ENCODE peak calls at places on chromosomes 11 and 22, in four cellular contexts. S is neural progenitor cell, F is IMR-90, A is trophoblast cell. V is an unnamed sample.
A peak's percentile ranks its signal among the peaks of the same experiment; 100 is the strongest.

GRCh38 chr22:28923826-28924732 is 40.7 kb downstream of the ZNRF3 start:
- DNase-seq in S (no peak), F (no peak), A (peak; percentile 26), V (no peak)

GRCh38 chr11:44992181-44992582 is 41.5 kb upstream of the TP53I11 start:
- DNase-seq in S (no peak), F (no peak), A (no peak), V (no peak)

GRCh38 chr22:29031236-29031982 is 30.2 kb downstream of the C22orf31 start:
- DNase-seq in S (peak; percentile 66), F (peak; percentile 98), A (peak; percentile 55), V (no peak)

GRCh38 chr11:70328556-70328955 is 58.1 kb downstream of the PPFIA1 start:
- DNase-seq in S (no peak), F (no peak), A (no peak), V (no peak)

GRCh38 chr11:119210035-119210434 is 3.9 kb downstream of the CBL start:
- DNase-seq in S (no peak), F (no peak), A (peak; percentile 64), V (no peak)

GRCh38 chr22:25452116-25452700 is 112.3 kb upstream of the GRK3 start:
- DNase-seq in S (no peak), F (peak; percentile 37), A (no peak), V (no peak)

GRCh38 chr22:28112548-28113043 is 193.5 kb upstream of the PITPNB start:
- DNase-seq in S (peak; percentile 84), F (peak; percentile 43), A (peak; percentile 49), V (no peak)

GRCh38 chr11:58863697-58864096 is 19.2 kb upstream of the GLYATL2 start:
- DNase-seq in S (no peak), F (no peak), A (no peak), V (no peak)

GRCh38 chr11:114366331-114367243 is 33.7 kb downstream of the C11orf71 start:
- DNase-seq in S (no peak), F (peak; percentile 92), A (peak; percentile 83), V (no peak)

GRCh38 chr22:24819941-24820461 is 14.0 kb downstream of the SGSM1 start:
- DNase-seq in S (no peak), F (no peak), A (no peak), V (no peak)

GRCh38 chr22:20137671-20138416 is 6.2 kb downstream of the ZDHHC8 start:
- DNase-seq in S (no peak), F (no peak), A (no peak), V (no peak)

GRCh38 chr22:30816413-30816812 is 121.7 kb downstream of the OSBP2 start:
- DNase-seq in S (no peak), F (no peak), A (peak; percentile 19), V (no peak)

GRCh38 chr11:103624708-103625623 is 411.5 kb upstream of the DDI1 start:
- DNase-seq in S (no peak), F (peak; percentile 98), A (peak; percentile 87), V (peak; percentile 80)

GRCh38 chr22:39999144-39999757 is 4.5 kb downstream of the FAM83F start:
- DNase-seq in S (peak; percentile 57), F (peak; percentile 84), A (no peak), V (no peak)

GRCh38 chr22:46844606-46845210 is 82.3 kb downstream of the TBC1D22A start:
- DNase-seq in S (no peak), F (no peak), A (no peak), V (no peak)

GRCh38 chr22:32396746-32397145 is 15.3 kb downstream of the RTCB start:
- DNase-seq in S (no peak), F (no peak), A (peak; percentile 75), V (no peak)

GRCh38 chr11:44309483-44310197 is at the start of gene ALX4:
- DNase-seq in S (peak; percentile 89), F (no peak), A (peak; percentile 18), V (no peak)

GRCh38 chr11:57155838-57156583 is 25.7 kb upstream of the LRRC55 start:
- DNase-seq in S (peak; percentile 56), F (no peak), A (peak; percentile 73), V (no peak)

GRCh38 chr11:75855191-75855590 is 40.2 kb downstream of the UVRAG start:
- DNase-seq in S (no peak), F (no peak), A (no peak), V (no peak)

GRCh38 chr11:14384338-14384737 is 25.4 kb upstream of the RRAS2 start:
- DNase-seq in S (no peak), F (peak; percentile 81), A (no peak), V (no peak)

GRCh38 chr11:47412152-47412746 is 3.9 kb downstream of the SLC39A13 start:
- DNase-seq in S (peak; percentile 80), F (peak; percentile 26), A (peak; percentile 66), V (no peak)

GRCh38 chr11:60485987-60486386 is 6.6 kb upstream of the MS4A12 start:
- DNase-seq in S (peak; percentile 70), F (no peak), A (peak; percentile 64), V (no peak)

GRCh38 chr11:34345012-34345804 is 12.6 kb downstream of the ABTB2 start:
- DNase-seq in S (no peak), F (peak; percentile 66), A (no peak), V (no peak)

GRCh38 chr11:69443138-69443967 is 38.1 kb upstream of the LINC01488 start:
- DNase-seq in S (peak; percentile 97), F (peak; percentile 94), A (peak; percentile 54), V (no peak)

GRCh38 chr11:103637250-103637649 is 399.2 kb upstream of the DDI1 start:
- DNase-seq in S (no peak), F (peak; percentile 55), A (no peak), V (no peak)

GRCh38 chr11:129308241-129308865 is 67.3 kb upstream of the BARX2 start:
- DNase-seq in S (no peak), F (no peak), A (no peak), V (no peak)

GRCh38 chr11:134589155-134589554 is 177.1 kb upstream of the B3GAT1 start:
- DNase-seq in S (no peak), F (no peak), A (no peak), V (no peak)

GRCh38 chr22:24424901-24425775 is 2.3 kb upstream of the ADORA2A start:
- DNase-seq in S (no peak), F (no peak), A (no peak), V (no peak)

GRCh38 chr11:1817511-1817910 is 17.3 kb upstream of the SYT8 start:
- DNase-seq in S (no peak), F (no peak), A (no peak), V (no peak)

GRCh38 chr22:19877626-19878339 is 23.1 kb upstream of the GNB1L start:
- DNase-seq in S (peak; percentile 45), F (peak; percentile 58), A (no peak), V (no peak)

GRCh38 chr22:24086310-24086709 is 75.2 kb downstream of the CABIN1 start:
- DNase-seq in S (no peak), F (no peak), A (no peak), V (no peak)

GRCh38 chr11:123238297-123238696 is 43.2 kb upstream of the CLMP start:
- DNase-seq in S (no peak), F (peak; percentile 61), A (peak; percentile 34), V (no peak)

GRCh38 chr11:101867951-101868350 is 46.9 kb upstream of the CEP126 start:
- DNase-seq in S (no peak), F (peak; percentile 58), A (no peak), V (no peak)

GRCh38 chr11:88421530-88421929 is 84.0 kb upstream of the CTSC start:
- DNase-seq in S (peak; percentile 6), F (peak; percentile 48), A (peak; percentile 73), V (no peak)

GRCh38 chr22:33519974-33520903 is 400.0 kb downstream of the LARGE1 start:
- DNase-seq in S (no peak), F (no peak), A (no peak), V (no peak)

GRCh38 chr11:82305123-82305522 is 428.5 kb downstream of the FAM181B start:
- DNase-seq in S (no peak), F (no peak), A (no peak), V (no peak)

GRCh38 chr11:15884792-15885540 is 471.4 kb downstream of the SOX6 start:
- DNase-seq in S (no peak), F (no peak), A (no peak), V (no peak)

DNA sequence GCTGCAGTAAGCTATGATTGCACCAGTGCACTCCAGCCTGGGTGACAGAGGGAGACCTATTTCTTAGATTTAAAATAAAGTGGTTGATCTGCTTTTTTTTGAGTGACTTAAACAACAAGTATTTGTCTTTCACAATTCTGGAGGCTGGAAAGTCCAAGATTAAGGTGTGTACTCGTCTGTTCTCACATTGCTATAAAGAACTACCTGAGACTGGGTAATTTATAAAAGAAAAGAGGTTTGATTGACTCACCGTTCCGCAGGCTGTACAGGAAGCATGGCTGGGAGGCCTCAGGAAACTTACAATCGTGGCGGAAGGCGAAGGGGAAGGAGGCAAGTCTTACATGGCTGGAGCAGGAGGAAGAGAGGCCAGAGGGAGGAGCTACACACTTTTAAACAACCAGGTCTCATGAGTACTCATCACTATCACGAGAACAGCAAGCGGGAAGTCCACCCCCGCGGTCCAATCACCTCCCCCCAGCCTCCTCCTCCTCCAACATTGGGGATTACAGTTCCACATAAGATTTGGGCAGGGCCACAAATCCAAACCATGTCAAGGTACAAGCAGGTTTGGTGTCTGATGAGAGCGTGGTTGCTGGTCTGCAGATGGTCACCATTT is 19.7 kb upstream of the OSBPL5 start:
- DNase-seq in S (no peak), F (no peak), A (peak; percentile 53), V (no peak)
- H3K9me3 ChIP-seq in S (no peaks in the 10 kb centered on the region), F (no peaks in the 10 kb centered on the region), A (no peaks in the 10 kb centered on the region), V (no peaks in the 10 kb centered on the region)

DNA sequence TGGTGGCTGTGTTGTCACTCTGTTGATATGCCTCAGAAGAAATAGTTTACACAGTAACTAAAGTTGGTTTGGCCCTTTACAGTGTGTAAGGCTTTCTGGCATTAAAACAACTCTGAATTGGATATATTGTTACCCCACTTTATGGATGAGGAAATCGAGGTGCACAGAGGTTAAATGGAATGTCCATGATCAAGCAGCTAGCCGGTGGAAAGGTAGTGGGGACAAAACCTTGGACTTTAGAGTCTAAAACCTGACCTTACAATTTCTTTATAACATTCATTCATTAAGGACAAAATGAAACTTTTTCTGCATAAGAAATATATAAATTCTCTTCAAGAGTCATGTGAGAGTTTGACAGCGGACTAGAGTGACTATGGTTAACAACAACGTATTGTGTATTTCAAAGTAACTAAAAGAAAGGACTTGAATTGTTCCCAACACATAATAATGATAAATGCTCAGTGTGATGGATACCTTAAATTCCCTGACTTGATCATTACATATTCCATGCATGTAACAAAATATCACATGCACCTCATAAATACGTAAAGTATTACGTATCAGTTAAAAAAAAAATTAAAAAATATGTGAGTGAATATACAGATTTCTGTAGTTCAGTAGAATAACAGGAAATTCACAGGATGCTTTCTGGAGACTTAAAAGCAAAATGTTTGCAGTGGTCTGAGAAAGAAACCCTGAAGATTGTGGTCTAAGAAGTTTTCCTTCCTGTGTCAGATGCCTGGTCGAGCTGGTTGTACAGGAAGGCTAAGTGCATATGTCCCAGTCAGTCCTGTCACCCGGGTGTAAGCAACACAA is 51.0 kb downstream of the TEAD1 start:
- DNase-seq in S (no peak), F (no peak), A (no peak), V (no peak)
- H3K9ac ChIP-seq in S (no peak overlapping the region), F (no peak overlapping the region), A (no peak overlapping the region), V (peak overlapping the region; percentile 63)

GRCh38 chr11:116148645-116149044 is 624.1 kb downstream of the BUD13 start:
- DNase-seq in S (no peak), F (no peak), A (no peak), V (no peak)

GRCh38 chr11:116144387-116144958 is 628.3 kb downstream of the BUD13 start:
- DNase-seq in S (peak; percentile 16), F (no peak), A (no peak), V (no peak)

GRCh38 chr11:116145187-116145865 is 627.5 kb downstream of the BUD13 start:
- DNase-seq in S (no peak), F (no peak), A (no peak), V (no peak)

GRCh38 chr11:116148056-116148455 is 624.7 kb downstream of the BUD13 start:
- DNase-seq in S (peak; percentile 62), F (no peak), A (no peak), V (no peak)
- H3K9me3 ChIP-seq in S (peaks cover 13% of the 10 kb centered on the region), F (no peaks in the 10 kb centered on the region), A (no peaks in the 10 kb centered on the region), V (no peaks in the 10 kb centered on the region)

GRCh38 chr11:116955949-116956348 is 118.5 kb upstream of the APOA1 start:
- DNase-seq in S (no peak), F (no peak), A (no peak), V (no peak)
- H3K9ac ChIP-seq in S (no peak overlapping the region), F (no peak overlapping the region), A (no peak overlapping the region), V (no peak overlapping the region)

V was measured in keratinocyte.